ENCODE peak calls at places on chromosomes 6 and 20, in five cellular contexts. P, Y, B, H and K are unnamed samples.

GRCh38 chr6:7088076-7088742 is 19.6 kb upstream of the RREB1 start:
- DNase-seq in H (no peak), Y (no peak), P (no peak), B (no peak), K (no peak)

GRCh38 chr6:33161354-33162320 is 30.6 kb downstream of the COL11A2 start:
- DNase-seq in H (peak), P (peak), B (peak), Y (peak), K (no peak)

GRCh38 chr6:156589281-156589680 is 187.9 kb upstream of the ARID1B start:
- DNase-seq in B (peak), Y (peak), H (no peak), P (peak), K (no peak)

GRCh38 chr20:62811720-62812119 is 5.1 kb upstream of the COL9A3 start:
- DNase-seq in Y (no peak), H (no peak), P (no peak), B (no peak), K (no peak)

GRCh38 chr6:124659427-124659826 is 302.8 kb upstream of the RNF217 start:
- DNase-seq in B (no peak), H (peak), P (no peak), Y (no peak), K (no peak)

GRCh38 chr6:154928325-154928922 is 66.7 kb upstream of the TIAM2 start:
- DNase-seq in Y (peak), P (peak), H (peak), B (peak), K (peak)

GRCh38 chr20:46767127-46767761 is 57.8 kb downstream of the SLC2A10 start:
- DNase-seq in B (peak), H (peak), Y (peak), P (peak), K (no peak)

GRCh38 chr6:151481752-151482151 is 12.1 kb upstream of the CCDC170 start:
- DNase-seq in B (no peak), P (no peak), H (no peak), Y (no peak), K (no peak)

GRCh38 chr6:6980999-6981581 is 126.7 kb upstream of the RREB1 start:
- DNase-seq in B (peak), H (no peak), Y (no peak), P (no peak), K (no peak)

GRCh38 chr20:21272679-21273078 is 30.5 kb upstream of the XRN2 start:
- DNase-seq in B (no peak), H (no peak), Y (no peak), P (no peak), K (no peak)

GRCh38 chr20:19056909-19057308 is 155.5 kb upstream of the SLC24A3 start:
- DNase-seq in H (no peak), B (no peak), Y (no peak), P (no peak), K (no peak)
- H3K9ac ChIP-seq in H (no peak), B (no peak), Y (no peak), P (no peak), K (no peak)

DNA sequence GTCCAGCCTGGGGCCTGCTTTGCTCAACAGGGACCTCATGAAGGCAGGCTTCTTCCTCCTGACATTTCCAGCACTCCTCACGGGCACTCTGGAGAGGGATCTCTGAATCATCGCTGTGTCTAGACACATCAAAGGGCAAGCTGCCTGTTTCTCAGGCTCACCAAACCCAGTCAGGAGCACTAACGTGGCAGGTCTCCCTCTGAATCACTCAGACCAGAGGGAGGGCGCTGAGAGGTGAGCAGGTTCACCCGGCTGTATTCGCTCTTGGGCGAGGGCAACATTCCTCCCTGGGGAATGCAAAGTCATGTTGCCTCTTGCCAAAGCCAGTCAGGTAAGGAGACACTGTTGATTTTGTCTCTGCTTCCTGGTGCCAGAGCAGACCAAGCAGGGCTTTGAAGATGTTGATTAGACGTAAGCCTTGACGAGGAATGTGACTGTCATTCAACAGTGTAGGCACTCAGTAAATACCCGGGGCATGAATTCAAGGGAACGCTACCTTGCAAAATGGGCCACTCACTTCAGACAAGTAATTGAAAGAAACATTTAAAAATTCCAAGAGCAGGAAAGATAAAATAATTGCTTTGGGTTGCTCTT is 50.1 kb downstream of the CYP24A1 start:
- DNase-seq in P (peak), Y (peak), B (peak), H (peak), K (peak)
- H3K4me3 ChIP-seq in P (no peak), Y (no peak), B (no peak), H (no peak), K (peak)

DNA sequence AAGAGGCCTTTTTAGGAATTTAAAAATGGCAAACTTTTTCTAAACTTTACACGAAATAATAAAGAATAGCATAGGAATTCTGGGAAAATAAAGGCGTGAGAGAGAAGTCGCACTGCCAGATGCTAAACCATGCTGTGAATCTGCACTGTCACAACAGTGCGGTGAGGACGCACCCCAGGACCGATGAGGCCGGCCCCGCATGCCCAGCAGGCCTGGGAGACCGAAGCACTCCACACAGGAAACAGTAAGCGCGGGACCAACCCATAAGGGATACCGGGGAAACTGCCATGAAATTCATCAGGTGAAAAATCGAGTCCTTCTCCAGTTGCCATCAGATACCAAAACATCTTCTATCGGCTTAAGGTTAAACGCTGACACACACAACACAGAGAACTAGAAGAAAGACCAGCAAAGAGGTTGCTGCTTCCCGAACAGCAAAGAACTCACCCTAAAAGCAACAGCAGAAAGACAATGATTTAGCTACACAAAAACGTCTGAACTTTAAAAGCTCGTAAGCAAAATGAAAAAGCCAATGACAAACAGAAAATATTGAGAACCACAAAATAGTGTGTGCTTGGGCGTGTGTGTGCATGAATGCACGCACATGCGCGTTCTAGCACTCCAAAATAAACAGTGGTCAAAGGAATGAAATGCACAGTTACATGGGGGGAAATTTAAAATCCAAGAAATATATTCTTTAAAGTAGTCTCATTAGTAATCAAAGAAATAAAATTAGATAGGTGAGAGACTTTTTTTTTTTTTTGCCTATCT is 15.4 kb downstream of the RAMACL start:
- DNase-seq in Y (no peak), B (no peak), P (no peak), H (no peak), K (no peak)
- H3K9ac ChIP-seq in Y (no peak), B (peak), P (no peak), H (no peak), K (no peak)

GRCh38 chr6:139243531-139243930 is 48.3 kb downstream of the TXLNB start:
- DNase-seq in H (no peak), P (peak), B (peak), Y (no peak), K (no peak)
- H3K4me3 ChIP-seq in H (no peak), P (no peak), B (no peak), Y (no peak), K (no peak)